ENCODE peak calls at places on chromosomes 3 and 15, in ten cellular contexts. One of them, this sample, is unnamed.

GRCh38 chr3:175386630-175387029 is 527.5 kb downstream of the NAALADL2 start:
- DNase-seq in cardiac muscle cell: no peak
- DNase-seq in lower leg skin: no peak
- DNase-seq in HS-5: no peak
- DNase-seq in NCI-H345: no peak
- DNase-seq in fibroblast of mammary gland: peak
- DNase-seq in ACHN: no peak
- DNase-seq in tibial nerve: no peak
- DNase-seq in nephron progenitor cell: no peak
- DNase-seq in activated CD4-positive, alpha-beta T cell treated with anti-CD3 and anti-CD28 coated beads, Interleukin-2, amount 10 ng/mL, durations not matched to agents 7 days and 5 days: no peak
- DNase-seq in this sample: no peak

GRCh38 chr15:69305204-69305931 is 6.7 kb downstream of the PAQR5 start:
- DNase-seq in cardiac muscle cell: no peak
- DNase-seq in lower leg skin: no peak
- DNase-seq in HS-5: peak
- DNase-seq in NCI-H345: no peak
- DNase-seq in fibroblast of mammary gland: peak
- DNase-seq in ACHN: peak
- DNase-seq in tibial nerve: no peak
- DNase-seq in nephron progenitor cell: no peak
- DNase-seq in activated CD4-positive, alpha-beta T cell treated with anti-CD3 and anti-CD28 coated beads, Interleukin-2, amount 10 ng/mL, durations not matched to agents 7 days and 5 days: no peak
- DNase-seq in this sample: no peak

GRCh38 chr3:50327129-50327528 is 894 bp downstream of the TUSC2 start:
- DNase-seq in cardiac muscle cell: no peak
- DNase-seq in lower leg skin: no peak
- DNase-seq in HS-5: no peak
- DNase-seq in NCI-H345: no peak
- DNase-seq in fibroblast of mammary gland: no peak
- DNase-seq in ACHN: no peak
- DNase-seq in tibial nerve: no peak
- DNase-seq in nephron progenitor cell: no peak
- DNase-seq in activated CD4-positive, alpha-beta T cell treated with anti-CD3 and anti-CD28 coated beads, Interleukin-2, amount 10 ng/mL, durations not matched to agents 7 days and 5 days: no peak
- DNase-seq in this sample: no peak

GRCh38 chr3:102528727-102529126 is 93.9 kb downstream of the ZPLD1 start:
- DNase-seq in cardiac muscle cell: no peak
- DNase-seq in lower leg skin: no peak
- DNase-seq in HS-5: no peak
- DNase-seq in NCI-H345: no peak
- DNase-seq in fibroblast of mammary gland: no peak
- DNase-seq in ACHN: no peak
- DNase-seq in tibial nerve: no peak
- DNase-seq in nephron progenitor cell: no peak
- DNase-seq in activated CD4-positive, alpha-beta T cell treated with anti-CD3 and anti-CD28 coated beads, Interleukin-2, amount 10 ng/mL, durations not matched to agents 7 days and 5 days: no peak
- DNase-seq in this sample: no peak

GRCh38 chr3:6204891-6205290 is 656.0 kb upstream of the GRM7 start:
- DNase-seq in cardiac muscle cell: no peak
- DNase-seq in lower leg skin: no peak
- DNase-seq in HS-5: no peak
- DNase-seq in NCI-H345: no peak
- DNase-seq in fibroblast of mammary gland: no peak
- DNase-seq in ACHN: peak
- DNase-seq in tibial nerve: no peak
- DNase-seq in nephron progenitor cell: no peak
- DNase-seq in activated CD4-positive, alpha-beta T cell treated with anti-CD3 and anti-CD28 coated beads, Interleukin-2, amount 10 ng/mL, durations not matched to agents 7 days and 5 days: no peak
- DNase-seq in this sample: no peak

GRCh38 chr3:47423548-47424145 is 42.8 kb downstream of the PTPN23 start:
- DNase-seq in cardiac muscle cell: no peak
- DNase-seq in lower leg skin: no peak
- DNase-seq in HS-5: no peak
- DNase-seq in NCI-H345: no peak
- DNase-seq in fibroblast of mammary gland: no peak
- DNase-seq in ACHN: no peak
- DNase-seq in tibial nerve: no peak
- DNase-seq in nephron progenitor cell: no peak
- DNase-seq in activated CD4-positive, alpha-beta T cell treated with anti-CD3 and anti-CD28 coated beads, Interleukin-2, amount 10 ng/mL, durations not matched to agents 7 days and 5 days: no peak
- DNase-seq in this sample: no peak

GRCh38 chr3:40847571-40847992 is 322.8 kb downstream of the ZNF621 start:
- DNase-seq in cardiac muscle cell: peak
- DNase-seq in lower leg skin: no peak
- DNase-seq in HS-5: no peak
- DNase-seq in NCI-H345: no peak
- DNase-seq in fibroblast of mammary gland: peak
- DNase-seq in ACHN: peak
- DNase-seq in tibial nerve: peak
- DNase-seq in nephron progenitor cell: no peak
- DNase-seq in activated CD4-positive, alpha-beta T cell treated with anti-CD3 and anti-CD28 coated beads, Interleukin-2, amount 10 ng/mL, durations not matched to agents 7 days and 5 days: no peak
- DNase-seq in this sample: no peak

GRCh38 chr3:196336319-196337145 is 1.7 kb downstream of the TM4SF19 start:
- DNase-seq in cardiac muscle cell: no peak
- DNase-seq in lower leg skin: no peak
- DNase-seq in HS-5: no peak
- DNase-seq in NCI-H345: no peak
- DNase-seq in fibroblast of mammary gland: peak
- DNase-seq in ACHN: no peak
- DNase-seq in tibial nerve: no peak
- DNase-seq in nephron progenitor cell: no peak
- DNase-seq in activated CD4-positive, alpha-beta T cell treated with anti-CD3 and anti-CD28 coated beads, Interleukin-2, amount 10 ng/mL, durations not matched to agents 7 days and 5 days: no peak
- DNase-seq in this sample: no peak

GRCh38 chr3:171101982-171102610 is 75.6 kb upstream of the SLC2A2 start:
- DNase-seq in cardiac muscle cell: no peak
- DNase-seq in lower leg skin: no peak
- DNase-seq in HS-5: peak
- DNase-seq in NCI-H345: no peak
- DNase-seq in fibroblast of mammary gland: peak
- DNase-seq in ACHN: peak
- DNase-seq in tibial nerve: no peak
- DNase-seq in nephron progenitor cell: no peak
- DNase-seq in activated CD4-positive, alpha-beta T cell treated with anti-CD3 and anti-CD28 coated beads, Interleukin-2, amount 10 ng/mL, durations not matched to agents 7 days and 5 days: no peak
- DNase-seq in this sample: no peak

GRCh38 chr15:70197318-70197944 is 99.7 kb upstream of the TLE3 start:
- DNase-seq in cardiac muscle cell: no peak
- DNase-seq in lower leg skin: no peak
- DNase-seq in HS-5: no peak
- DNase-seq in NCI-H345: no peak
- DNase-seq in fibroblast of mammary gland: no peak
- DNase-seq in ACHN: no peak
- DNase-seq in tibial nerve: no peak
- DNase-seq in nephron progenitor cell: no peak
- DNase-seq in activated CD4-positive, alpha-beta T cell treated with anti-CD3 and anti-CD28 coated beads, Interleukin-2, amount 10 ng/mL, durations not matched to agents 7 days and 5 days: no peak
- DNase-seq in this sample: peak

GRCh38 chr3:160564949-160565441 is 376 bp downstream of the KPNA4 start:
- DNase-seq in cardiac muscle cell: peak
- DNase-seq in lower leg skin: no peak
- DNase-seq in HS-5: peak
- DNase-seq in NCI-H345: peak
- DNase-seq in fibroblast of mammary gland: peak
- DNase-seq in ACHN: peak
- DNase-seq in tibial nerve: no peak
- DNase-seq in nephron progenitor cell: peak
- DNase-seq in activated CD4-positive, alpha-beta T cell treated with anti-CD3 and anti-CD28 coated beads, Interleukin-2, amount 10 ng/mL, durations not matched to agents 7 days and 5 days: peak
- DNase-seq in this sample: no peak

GRCh38 chr15:65130941-65131340 is 2.7 kb downstream of the PDCD7 start:
- DNase-seq in cardiac muscle cell: no peak
- DNase-seq in lower leg skin: no peak
- DNase-seq in HS-5: no peak
- DNase-seq in NCI-H345: no peak
- DNase-seq in fibroblast of mammary gland: no peak
- DNase-seq in ACHN: no peak
- DNase-seq in tibial nerve: no peak
- DNase-seq in nephron progenitor cell: no peak
- DNase-seq in activated CD4-positive, alpha-beta T cell treated with anti-CD3 and anti-CD28 coated beads, Interleukin-2, amount 10 ng/mL, durations not matched to agents 7 days and 5 days: peak
- DNase-seq in this sample: no peak

GRCh38 chr3:60703008-60703407 is 548.2 kb downstream of the FHIT start:
- DNase-seq in cardiac muscle cell: no peak
- DNase-seq in lower leg skin: no peak
- DNase-seq in HS-5: no peak
- DNase-seq in NCI-H345: no peak
- DNase-seq in fibroblast of mammary gland: no peak
- DNase-seq in ACHN: no peak
- DNase-seq in tibial nerve: no peak
- DNase-seq in nephron progenitor cell: no peak
- DNase-seq in activated CD4-positive, alpha-beta T cell treated with anti-CD3 and anti-CD28 coated beads, Interleukin-2, amount 10 ng/mL, durations not matched to agents 7 days and 5 days: no peak
- DNase-seq in this sample: no peak

GRCh38 chr3:99128740-99129505 is 227.4 kb upstream of the DCBLD2 start:
- DNase-seq in cardiac muscle cell: no peak
- DNase-seq in lower leg skin: no peak
- DNase-seq in HS-5: peak
- DNase-seq in NCI-H345: no peak
- DNase-seq in fibroblast of mammary gland: peak
- DNase-seq in ACHN: peak
- DNase-seq in tibial nerve: no peak
- DNase-seq in nephron progenitor cell: no peak
- DNase-seq in activated CD4-positive, alpha-beta T cell treated with anti-CD3 and anti-CD28 coated beads, Interleukin-2, amount 10 ng/mL, durations not matched to agents 7 days and 5 days: no peak
- DNase-seq in this sample: peak

GRCh38 chr3:150759947-150760346 is 3.0 kb downstream of the SIAH2 start:
- DNase-seq in cardiac muscle cell: no peak
- DNase-seq in lower leg skin: no peak
- DNase-seq in HS-5: no peak
- DNase-seq in NCI-H345: no peak
- DNase-seq in fibroblast of mammary gland: no peak
- DNase-seq in ACHN: no peak
- DNase-seq in tibial nerve: no peak
- DNase-seq in nephron progenitor cell: no peak
- DNase-seq in activated CD4-positive, alpha-beta T cell treated with anti-CD3 and anti-CD28 coated beads, Interleukin-2, amount 10 ng/mL, durations not matched to agents 7 days and 5 days: no peak
- DNase-seq in this sample: no peak

GRCh38 chr15:79168922-79169322 is 78.3 kb upstream of the RASGRF1 start:
- DNase-seq in cardiac muscle cell: peak
- DNase-seq in lower leg skin: peak
- DNase-seq in HS-5: no peak
- DNase-seq in NCI-H345: peak
- DNase-seq in fibroblast of mammary gland: no peak
- DNase-seq in ACHN: peak
- DNase-seq in tibial nerve: no peak
- DNase-seq in nephron progenitor cell: peak
- DNase-seq in activated CD4-positive, alpha-beta T cell treated with anti-CD3 and anti-CD28 coated beads, Interleukin-2, amount 10 ng/mL, durations not matched to agents 7 days and 5 days: no peak
- DNase-seq in this sample: no peak

GRCh38 chr15:92393287-92393993 is at the start of gene ST8SIA2:
- DNase-seq in cardiac muscle cell: peak
- DNase-seq in lower leg skin: no peak
- DNase-seq in HS-5: no peak
- DNase-seq in NCI-H345: peak
- DNase-seq in fibroblast of mammary gland: peak
- DNase-seq in ACHN: no peak
- DNase-seq in tibial nerve: no peak
- DNase-seq in nephron progenitor cell: peak
- DNase-seq in activated CD4-positive, alpha-beta T cell treated with anti-CD3 and anti-CD28 coated beads, Interleukin-2, amount 10 ng/mL, durations not matched to agents 7 days and 5 days: no peak
- DNase-seq in this sample: no peak

GRCh38 chr3:150247456-150247855 is 160.6 kb upstream of the TSC22D2 start:
- DNase-seq in cardiac muscle cell: no peak
- DNase-seq in lower leg skin: no peak
- DNase-seq in HS-5: no peak
- DNase-seq in NCI-H345: no peak
- DNase-seq in fibroblast of mammary gland: no peak
- DNase-seq in ACHN: no peak
- DNase-seq in tibial nerve: no peak
- DNase-seq in nephron progenitor cell: no peak
- DNase-seq in activated CD4-positive, alpha-beta T cell treated with anti-CD3 and anti-CD28 coated beads, Interleukin-2, amount 10 ng/mL, durations not matched to agents 7 days and 5 days: no peak
- DNase-seq in this sample: no peak

GRCh38 chr3:177973241-177973840 is 562.9 kb upstream of the KCNMB2 start:
- DNase-seq in cardiac muscle cell: no peak
- DNase-seq in lower leg skin: no peak
- DNase-seq in HS-5: no peak
- DNase-seq in NCI-H345: no peak
- DNase-seq in fibroblast of mammary gland: peak
- DNase-seq in ACHN: peak
- DNase-seq in tibial nerve: no peak
- DNase-seq in nephron progenitor cell: no peak
- DNase-seq in activated CD4-positive, alpha-beta T cell treated with anti-CD3 and anti-CD28 coated beads, Interleukin-2, amount 10 ng/mL, durations not matched to agents 7 days and 5 days: no peak
- DNase-seq in this sample: no peak

GRCh38 chr3:42179110-42179725 is 86.8 kb downstream of the CCK start:
- DNase-seq in cardiac muscle cell: peak
- DNase-seq in lower leg skin: no peak
- DNase-seq in HS-5: peak
- DNase-seq in NCI-H345: no peak
- DNase-seq in fibroblast of mammary gland: peak
- DNase-seq in ACHN: peak
- DNase-seq in tibial nerve: peak
- DNase-seq in nephron progenitor cell: peak
- DNase-seq in activated CD4-positive, alpha-beta T cell treated with anti-CD3 and anti-CD28 coated beads, Interleukin-2, amount 10 ng/mL, durations not matched to agents 7 days and 5 days: no peak
- DNase-seq in this sample: peak

GRCh38 chr3:27533718-27534578 is 49.8 kb upstream of the SLC4A7 start:
- DNase-seq in cardiac muscle cell: no peak
- DNase-seq in lower leg skin: peak
- DNase-seq in HS-5: peak
- DNase-seq in NCI-H345: peak
- DNase-seq in fibroblast of mammary gland: peak
- DNase-seq in ACHN: peak
- DNase-seq in tibial nerve: peak
- DNase-seq in nephron progenitor cell: no peak
- DNase-seq in activated CD4-positive, alpha-beta T cell treated with anti-CD3 and anti-CD28 coated beads, Interleukin-2, amount 10 ng/mL, durations not matched to agents 7 days and 5 days: peak
- DNase-seq in this sample: peak

GRCh38 chr15:28885289-28885629 is 515 bp upstream of the APBA2 start:
- DNase-seq in cardiac muscle cell: no peak
- DNase-seq in lower leg skin: no peak
- DNase-seq in HS-5: no peak
- DNase-seq in NCI-H345: no peak
- DNase-seq in fibroblast of mammary gland: no peak
- DNase-seq in ACHN: no peak
- DNase-seq in tibial nerve: no peak
- DNase-seq in nephron progenitor cell: no peak
- DNase-seq in activated CD4-positive, alpha-beta T cell treated with anti-CD3 and anti-CD28 coated beads, Interleukin-2, amount 10 ng/mL, durations not matched to agents 7 days and 5 days: no peak
- DNase-seq in this sample: no peak

GRCh38 chr3:102180291-102180931 is 254.4 kb upstream of the ZPLD1 start:
- DNase-seq in cardiac muscle cell: no peak
- DNase-seq in lower leg skin: no peak
- DNase-seq in HS-5: peak
- DNase-seq in NCI-H345: no peak
- DNase-seq in fibroblast of mammary gland: peak
- DNase-seq in ACHN: peak
- DNase-seq in tibial nerve: no peak
- DNase-seq in nephron progenitor cell: no peak
- DNase-seq in activated CD4-positive, alpha-beta T cell treated with anti-CD3 and anti-CD28 coated beads, Interleukin-2, amount 10 ng/mL, durations not matched to agents 7 days and 5 days: no peak
- DNase-seq in this sample: no peak

GRCh38 chr15:29736745-29737023 is 85.6 kb downstream of the TJP1 start:
- DNase-seq in cardiac muscle cell: peak
- DNase-seq in lower leg skin: no peak
- DNase-seq in HS-5: peak
- DNase-seq in NCI-H345: no peak
- DNase-seq in fibroblast of mammary gland: peak
- DNase-seq in ACHN: peak
- DNase-seq in tibial nerve: no peak
- DNase-seq in nephron progenitor cell: no peak
- DNase-seq in activated CD4-positive, alpha-beta T cell treated with anti-CD3 and anti-CD28 coated beads, Interleukin-2, amount 10 ng/mL, durations not matched to agents 7 days and 5 days: no peak
- DNase-seq in this sample: no peak

GRCh38 chr3:125480656-125481374 is 39.2 kb downstream of the SNX4 start:
- DNase-seq in cardiac muscle cell: no peak
- DNase-seq in lower leg skin: no peak
- DNase-seq in HS-5: peak
- DNase-seq in NCI-H345: no peak
- DNase-seq in fibroblast of mammary gland: peak
- DNase-seq in ACHN: no peak
- DNase-seq in tibial nerve: no peak
- DNase-seq in nephron progenitor cell: no peak
- DNase-seq in activated CD4-positive, alpha-beta T cell treated with anti-CD3 and anti-CD28 coated beads, Interleukin-2, amount 10 ng/mL, durations not matched to agents 7 days and 5 days: no peak
- DNase-seq in this sample: no peak

GRCh38 chr15:40944510-40945296 is 8.6 kb upstream of the CHAC1 start:
- DNase-seq in cardiac muscle cell: no peak
- DNase-seq in lower leg skin: no peak
- DNase-seq in HS-5: no peak
- DNase-seq in NCI-H345: no peak
- DNase-seq in fibroblast of mammary gland: no peak
- DNase-seq in ACHN: no peak
- DNase-seq in tibial nerve: no peak
- DNase-seq in nephron progenitor cell: no peak
- DNase-seq in activated CD4-positive, alpha-beta T cell treated with anti-CD3 and anti-CD28 coated beads, Interleukin-2, amount 10 ng/mL, durations not matched to agents 7 days and 5 days: no peak
- DNase-seq in this sample: no peak

GRCh38 chr15:38853608-38854007 is 289.0 kb upstream of the RASGRP1 start:
- DNase-seq in cardiac muscle cell: peak
- DNase-seq in lower leg skin: no peak
- DNase-seq in HS-5: no peak
- DNase-seq in NCI-H345: no peak
- DNase-seq in fibroblast of mammary gland: peak
- DNase-seq in ACHN: peak
- DNase-seq in tibial nerve: no peak
- DNase-seq in nephron progenitor cell: peak
- DNase-seq in activated CD4-positive, alpha-beta T cell treated with anti-CD3 and anti-CD28 coated beads, Interleukin-2, amount 10 ng/mL, durations not matched to agents 7 days and 5 days: peak
- DNase-seq in this sample: no peak

GRCh38 chr3:195312714-195313113 is 41.8 kb upstream of the XXYLT1 start:
- DNase-seq in cardiac muscle cell: no peak
- DNase-seq in lower leg skin: no peak
- DNase-seq in HS-5: no peak
- DNase-seq in NCI-H345: no peak
- DNase-seq in fibroblast of mammary gland: no peak
- DNase-seq in ACHN: no peak
- DNase-seq in tibial nerve: no peak
- DNase-seq in nephron progenitor cell: no peak
- DNase-seq in activated CD4-positive, alpha-beta T cell treated with anti-CD3 and anti-CD28 coated beads, Interleukin-2, amount 10 ng/mL, durations not matched to agents 7 days and 5 days: no peak
- DNase-seq in this sample: no peak